ENCODE peak calls at places on chromosomes 16 and 17, in six cellular contexts. V is GM23338; E is tibial nerve; Q is NCI-H1930; L is stimulated activated CD8-positive, alpha-beta memory T cell treated with anti-CD3 and anti-CD28 coated beads, Interleukin-15, amount 100 ng/mL, for 48 hours; J is GM23248. A is an unnamed sample.
A peak's percentile ranks its signal among the peaks of the same experiment; 100 is the strongest.

GRCh38 chr17:65688307-65688706 is 126.9 kb upstream of the AXIN2 start:
- DNase-seq in Q (no peak), V (no peak), L (no peak), J (no peak), E (no peak), A (no peak)

GRCh38 chr17:69460963-69461922 is 46.7 kb downstream of the MAP2K6 start:
- DNase-seq in J (no peak), Q (no peak), E (no peak), L (no peak), V (peak; percentile 21), A (no peak)

GRCh38 chr17:77579717-77580116 is 378.8 kb upstream of the TNRC6C start:
- DNase-seq in L (no peak), Q (no peak), J (no peak), E (no peak), V (no peak), A (no peak)

GRCh38 chr17:74305865-74306654 is 20.0 kb upstream of the KIF19 start:
- DNase-seq in E (no peak), L (no peak), J (peak; percentile 28), Q (no peak), V (peak; percentile 60), A (no peak)

GRCh38 chr16:28623172-28623711 is 13.4 kb upstream of the SULT1A1 start:
- DNase-seq in V (peak; percentile 36), L (peak; percentile 61), E (no peak), Q (peak; percentile 80), J (peak; percentile 53), A (peak; percentile 52)

GRCh38 chr16:72794319-72794718 is 253.6 kb downstream of the ZFHX3 start:
- DNase-seq in J (no peak), E (no peak), Q (no peak), L (no peak), V (no peak), A (no peak)

GRCh38 chr17:81429813-81430510 is 34.7 kb downstream of the BAHCC1 start:
- DNase-seq in J (peak; percentile 41), Q (no peak), V (no peak), L (no peak), E (no peak), A (no peak)

GRCh38 chr16:87056083-87056482 is 261.1 kb downstream of the C16orf95 start:
- DNase-seq in J (peak; percentile 66), V (no peak), Q (no peak), E (no peak), L (no peak), A (no peak)

GRCh38 chr16:35193956-35194355 is 1734.5 kb downstream of the TP53TG3F start:
- DNase-seq in V (no peak), Q (no peak), E (no peak), L (no peak), J (no peak), A (no peak)

GRCh38 chr17:54784305-54784704 is 116.3 kb upstream of the TOM1L1 start:
- DNase-seq in E (no peak), L (no peak), J (no peak), V (no peak), Q (no peak), A (no peak)

GRCh38 chr17:83077411-83077810 is 2.0 kb upstream of the METRNL start:
- DNase-seq in L (no peak), E (no peak), Q (no peak), J (no peak), V (no peak), A (no peak)

GRCh38 chr17:49061524-49061943 is 64.3 kb downstream of the IGF2BP1 start:
- DNase-seq in L (no peak), E (no peak), Q (no peak), V (peak; percentile 12), J (peak; percentile 18), A (no peak)

GRCh38 chr17:40319651-40320550 is 10.9 kb downstream of the RARA start:
- DNase-seq in E (peak; percentile 28), L (no peak), J (peak; percentile 53), Q (no peak), V (no peak), A (no peak)

GRCh38 chr17:59437766-59438165 is 106.3 kb downstream of the YPEL2 start:
- DNase-seq in L (no peak), V (no peak), J (no peak), Q (no peak), E (no peak), A (no peak)

GRCh38 chr16:3101841-3102470 is 2.9 kb upstream of the ZSCAN10 start:
- DNase-seq in E (no peak), V (peak; percentile 89), J (no peak), L (no peak), Q (no peak), A (no peak)

GRCh38 chr16:56263711-56264608 is 72.7 kb downstream of the GNAO1 start:
- DNase-seq in L (no peak), J (no peak), Q (no peak), E (no peak), V (no peak), A (no peak)

GRCh38 chr16:84508502-84508901 is 4.0 kb upstream of the MEAK7 start:
- DNase-seq in Q (no peak), J (no peak), L (no peak), E (no peak), V (no peak), A (no peak)

GRCh38 chr17:49193513-49194296 is 16.7 kb downstream of the GNGT2 start:
- DNase-seq in E (peak; percentile 31), Q (peak; percentile 22), V (peak; percentile 82), J (peak; percentile 70), L (no peak), A (no peak)

GRCh38 chr16:31507929-31508705 is at the start of gene RUSF1:
- DNase-seq in V (peak; percentile 96), Q (peak; percentile 85), L (peak; percentile 80), E (peak; percentile 85), J (peak; percentile 95), A (peak; percentile 77)

GRCh38 chr17:73232587-73233373 is 28.9 kb downstream of the CPSF4L start:
- DNase-seq in V (peak; percentile 63), E (no peak), Q (no peak), L (no peak), J (peak; percentile 67), A (no peak)

GRCh38 chr17:20156196-20157077 is 147.3 kb downstream of the SPECC1 start:
- DNase-seq in Q (no peak), J (peak; percentile 47), V (peak; percentile 84), E (no peak), L (no peak), A (no peak)

GRCh38 chr17:76556759-76557367 is 17.0 kb downstream of the PRCD start:
- DNase-seq in L (no peak), V (peak; percentile 55), E (no peak), J (peak; percentile 54), Q (no peak), A (no peak)

GRCh38 chr17:4438162-4438944 is 4.6 kb downstream of the SPNS3 start:
- DNase-seq in Q (no peak), J (no peak), L (no peak), E (no peak), V (no peak), A (no peak)

GRCh38 chr16:53773881-53774280 is 69.9 kb downstream of the FTO start:
- DNase-seq in E (no peak), Q (no peak), J (peak; percentile 37), V (no peak), L (no peak), A (no peak)

GRCh38 chr16:66740010-66740409 is 11.4 kb downstream of the DYNC1LI2 start:
- DNase-seq in E (no peak), J (peak; percentile 62), L (no peak), V (peak; percentile 75), Q (peak; percentile 14), A (no peak)

GRCh38 chr17:72605543-72605942 is 484.7 kb downstream of the SOX9 start:
- DNase-seq in L (no peak), E (no peak), V (no peak), Q (no peak), J (no peak), A (no peak)